ENCODE peak calls at places on chromosomes 4 and X, in four cellular contexts. P is hepatocyte, A is body of pancreas, Q is left ventricle myocardium inferior. F is an unnamed sample.
A peak's percentile ranks its signal among the peaks of the same experiment; 100 is the strongest.

GRCh38 chr4:95551653-95552052 is 2.9 kb upstream of the UNC5C start:
- DNase-seq in A (no peak), Q (no peak), P (no peak), F (no peak)

GRCh38 chr4:5660185-5660584 is 48.2 kb downstream of the EVC2 start:
- DNase-seq in Q (no peak), A (no peak), P (no peak), F (no peak)

GRCh38 chr4:7807351-7807921 is 132.2 kb downstream of the AFAP1 start:
- DNase-seq in A (no peak), P (no peak), Q (peak; percentile 44), F (no peak)

GRCh38 chr4:184384056-184384809 is 90.1 kb downstream of the IRF2 start:
- DNase-seq in P (peak; percentile 72), A (peak; percentile 42), Q (no peak), F (no peak)

GRCh38 chr4:28772066-28772465 is 1911.4 kb downstream of the STIM2 start:
- DNase-seq in Q (no peak), P (no peak), A (no peak), F (no peak)

GRCh38 chr4:112348488-112349158 is 51.5 kb downstream of the ALPK1 start:
- DNase-seq in A (no peak), P (peak; percentile 68), Q (peak; percentile 84), F (peak; percentile 68)

GRCh38 chrX:49761481-49761880 is 65.7 kb upstream of the PAGE1 start:
- DNase-seq in Q (no peak), A (peak; percentile 19), P (peak; percentile 31), F (no peak)

GRCh38 chr4:73189274-73189810 is 69.3 kb downstream of the ANKRD17 start:
- DNase-seq in Q (no peak), P (no peak), A (no peak), F (no peak)

GRCh38 chr4:64407000-64407399 is 2.2 kb downstream of the TECRL start:
- DNase-seq in A (no peak), P (no peak), Q (no peak), F (no peak)

GRCh38 chr4:87944967-87945366 is 30.5 kb upstream of the SPP1 start:
- DNase-seq in Q (no peak), A (no peak), P (no peak), F (no peak)

GRCh38 chrX:70331161-70331560 is 41.3 kb downstream of the KIF4A start:
- DNase-seq in Q (no peak), P (no peak), A (no peak), F (no peak)

GRCh38 chrX:112698946-112699345 is 19.2 kb upstream of the LHFPL1 start:
- DNase-seq in Q (no peak), P (no peak), A (no peak), F (no peak)

GRCh38 chr4:34422472-34422871 is 1821.8 kb downstream of the ARAP2 start:
- DNase-seq in Q (no peak), P (peak; percentile 8), A (no peak), F (no peak)

GRCh38 chr4:1472911-1473518 is 66.8 kb upstream of the NKX1-1 start:
- DNase-seq in A (no peak), P (no peak), Q (no peak), F (no peak)

DNA sequence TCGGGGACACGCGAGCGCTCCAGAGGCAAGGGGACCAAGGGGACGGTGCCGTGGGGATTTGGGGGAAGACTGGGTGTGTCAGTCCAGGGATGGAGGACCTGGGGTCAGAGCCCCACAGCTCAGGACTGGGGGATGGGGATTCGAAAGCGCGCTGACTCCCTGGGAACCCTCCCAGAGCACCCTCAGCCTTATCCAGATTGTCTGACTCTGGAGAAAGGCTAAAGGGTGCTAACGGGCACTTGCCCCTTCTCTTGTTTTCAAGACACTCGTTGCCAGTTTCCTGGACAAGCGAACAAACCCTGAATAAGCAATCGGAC is 1.1 kb downstream of the DOCK11 start:
- DNase-seq in Q (no peak), P (no peak), A (no peak), F (no peak)
- H3K4me3 ChIP-seq in Q (peak overlapping the region; percentile 73), P (peak overlapping the region; percentile 58), A (no peak overlapping the region), F (peak overlapping the region; percentile 44)

GRCh38 chrX:16990839-16991238 is 44.4 kb downstream of the REPS2 start:
- DNase-seq in A (no peak), P (no peak), Q (no peak), F (no peak)

GRCh38 chrX:16992902-16993301 is 46.4 kb downstream of the REPS2 start:
- DNase-seq in Q (no peak), P (peak; percentile 16), A (no peak), F (no peak)

GRCh38 chrX:16992411-16992810 is 46.0 kb downstream of the REPS2 start:
- DNase-seq in Q (no peak), A (no peak), P (no peak), F (no peak)

GRCh38 chrX:16997313-16997712 is 50.9 kb downstream of the REPS2 start:
- DNase-seq in Q (no peak), P (no peak), A (peak; percentile 26), F (no peak)

GRCh38 chrX:16993791-16994318 is 47.4 kb downstream of the REPS2 start:
- DNase-seq in Q (no peak), A (no peak), P (no peak), F (no peak)
- TF ChIP-seq CTCF in Q (no peak), A (no peak), P (peak; percentile 4), F (peak; percentile 7)

GRCh38 chr4:128286474-128287158 is 997 bp downstream of the PGRMC2 start:
- DNase-seq in P (peak; percentile 63), Q (no peak), A (peak; percentile 26), F (peak; percentile 41)

GRCh38 chr4:128283071-128283470 is 4.5 kb downstream of the PGRMC2 start:
- DNase-seq in P (no peak), A (no peak), Q (no peak), F (no peak)

GRCh38 chr4:128282516-128282915 is 5.1 kb downstream of the PGRMC2 start:
- DNase-seq in Q (no peak), A (no peak), P (no peak), F (no peak)

GRCh38 chr4:128285085-128286023 is 2.3 kb downstream of the PGRMC2 start:
- DNase-seq in A (peak; percentile 19), Q (no peak), P (peak; percentile 35), F (peak; percentile 54)

DNA sequence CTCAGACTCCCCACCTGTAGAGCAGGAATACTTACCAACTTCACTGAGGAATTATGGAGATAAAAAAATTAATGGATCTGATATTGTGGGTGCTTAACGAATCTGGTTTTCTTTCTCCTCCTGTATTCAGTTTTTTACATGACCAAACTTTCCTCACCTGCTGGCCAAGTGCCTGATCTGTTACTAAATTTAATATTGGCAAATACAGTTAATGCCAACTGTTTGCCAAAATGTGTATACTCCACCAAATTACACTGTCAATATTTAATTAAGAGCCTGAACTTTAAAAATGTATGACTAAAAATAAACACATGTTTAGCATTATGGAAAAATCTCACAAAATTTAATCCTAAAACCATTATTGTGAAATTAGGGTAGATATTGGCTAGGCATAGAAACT is 3.3 kb downstream of the PGRMC2 start:
- DNase-seq in A (peak; percentile 38), P (no peak), Q (no peak), F (peak; percentile 63)
- H3K4me3 ChIP-seq in A (no peak overlapping the region), P (peak overlapping the region; percentile 82), Q (peak overlapping the region; percentile 90), F (peak overlapping the region; percentile 27)

GRCh38 chr4:55297346-55297745 is 48.7 kb upstream of the SRD5A3 start:
- DNase-seq in A (no peak), Q (no peak), P (peak; percentile 11), F (no peak)
- TF ChIP-seq CTCF in A (no peak), Q (no peak), P (no peak), F (no peak)

DNA sequence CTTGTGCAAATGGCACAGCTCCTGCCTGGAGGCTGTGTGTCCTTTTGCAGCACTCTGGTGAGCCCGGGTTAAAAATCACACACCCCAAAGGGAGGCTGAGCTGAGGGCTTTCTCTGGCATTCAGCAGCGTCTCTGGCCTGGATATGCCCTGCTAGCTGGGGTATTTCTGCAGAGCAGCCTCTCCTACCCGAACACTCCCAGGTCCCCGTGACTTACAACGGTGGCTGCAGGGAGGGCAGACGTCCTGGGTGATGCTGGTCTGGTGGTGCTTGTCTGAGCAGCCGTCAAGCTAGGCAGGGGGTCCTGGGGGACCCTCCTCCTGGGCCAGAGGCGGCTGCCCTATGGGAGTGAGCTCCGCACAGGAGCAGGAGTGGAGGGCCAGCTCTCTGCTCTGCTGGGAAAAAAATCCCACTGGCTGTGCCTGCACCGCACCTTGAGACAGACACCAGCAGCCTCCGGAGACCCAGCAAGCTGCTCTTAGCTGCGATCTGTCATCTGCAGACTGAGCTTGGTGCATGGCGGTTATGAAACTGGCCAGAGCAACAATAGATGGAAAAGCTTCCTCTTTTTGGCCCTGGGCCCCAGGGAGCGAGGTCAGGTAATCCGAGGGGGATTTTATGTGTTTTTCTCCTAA is 41.3 kb upstream of the ASMTL start:
- DNase-seq in Q (no peak), A (no peak), P (no peak), F (no peak)
- H3K4me3 ChIP-seq in Q (peak overlapping the region; percentile 49), A (no peak overlapping the region), P (no peak overlapping the region), F (no peak overlapping the region)

GRCh38 chrX:119694601-119695534 is 1.9 kb upstream of the SEPTIN6 start:
- DNase-seq in P (peak; percentile 25), Q (no peak), A (no peak), F (no peak)
- TF ChIP-seq CTCF in P (no peak), Q (no peak), A (no peak), F (no peak)

GRCh38 chr4:81049310-81049709 is 18.8 kb downstream of the BMP3 start:
- DNase-seq in A (no peak), P (no peak), Q (no peak), F (no peak)
- H3K4me3 ChIP-seq in A (no peak overlapping the region), P (no peak overlapping the region), Q (no peak overlapping the region), F (no peak overlapping the region)

DNA sequence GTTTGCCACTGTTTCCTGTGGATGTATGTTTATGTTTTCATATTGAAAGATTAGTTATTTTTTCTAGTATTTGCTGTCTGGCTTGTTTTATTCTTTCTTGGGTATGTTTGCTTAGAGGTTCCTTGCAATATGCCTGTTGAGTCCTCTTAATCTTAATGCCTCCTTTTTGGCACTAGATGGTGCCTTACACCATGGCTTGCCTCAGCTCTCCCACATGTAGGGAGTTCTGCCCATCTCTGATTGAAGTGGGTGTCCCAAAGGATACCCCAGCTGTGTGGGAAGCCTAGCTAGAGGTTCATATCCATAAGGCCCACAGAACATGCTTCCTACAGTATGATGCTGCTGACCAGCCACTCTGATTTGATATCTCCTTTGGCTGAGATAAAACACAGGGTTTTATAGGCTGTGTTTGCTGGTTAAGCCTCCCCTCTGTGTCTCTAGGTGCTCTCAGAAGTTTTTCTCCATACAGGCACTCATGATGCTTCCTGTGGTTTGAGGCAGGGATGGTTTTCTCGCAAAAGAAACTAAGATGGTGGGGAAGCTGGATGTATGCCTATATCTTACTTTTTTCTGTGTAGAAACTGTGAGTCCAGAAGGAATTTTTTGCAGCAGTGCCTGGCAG is 162.4 kb downstream of the ASB9 start:
- DNase-seq in Q (no peak), P (no peak), A (no peak), F (no peak)
- TF ChIP-seq CTCF in Q (no peak), P (no peak), A (no peak), F (no peak)

GRCh38 chr4:75308049-75308448 is 206.2 kb downstream of the RCHY1 start:
- DNase-seq in Q (no peak), A (no peak), P (no peak), F (no peak)

GRCh38 chr4:75302648-75303047 is 211.6 kb downstream of the RCHY1 start:
- DNase-seq in P (no peak), A (no peak), Q (no peak), F (no peak)

DNA sequence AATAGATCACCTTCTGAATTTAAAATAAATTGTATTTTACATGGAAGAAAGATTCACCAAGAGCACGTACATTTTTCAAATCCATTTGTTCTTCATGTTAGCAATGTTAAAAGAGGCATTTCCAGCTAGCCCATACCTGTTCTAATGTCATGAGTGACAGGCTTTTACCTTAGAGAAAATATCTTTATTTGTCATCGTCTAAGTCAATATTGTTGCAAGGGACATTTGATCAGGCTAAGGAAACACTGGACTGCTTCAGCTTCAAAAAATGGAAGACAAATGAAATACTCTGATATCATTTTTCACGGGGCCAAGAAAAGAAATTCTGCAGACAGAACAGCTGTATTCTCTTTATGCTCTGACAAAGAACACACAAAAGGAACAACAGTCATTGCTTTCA is 207.7 kb downstream of the RCHY1 start:
- DNase-seq in P (no peak), Q (no peak), A (no peak), F (peak; percentile 55)
- H3K4me3 ChIP-seq in P (no peak overlapping the region), Q (no peak overlapping the region), A (no peak overlapping the region), F (no peak overlapping the region)